ENCODE peak calls at places on chromosomes 1 and 21, in ten cellular contexts. One of them, this sample, is unnamed.

GRCh38 chr1:151419819-151420218 is 20.4 kb downstream of the PSMB4 start:
- DNase-seq in lower lobe of right lung: no peak
- DNase-seq in Kasumi-1: no peak
- DNase-seq in stromal cell of bone marrow: no peak
- DNase-seq in NCI-H2107: no peak
- DNase-seq in central memory CD4-positive, alpha-beta T cell: no peak
- DNase-seq in COR-L47: no peak
- DNase-seq in CD4-positive, alpha-beta T cell: no peak
- DNase-seq in posterior cingulate gyrus: no peak
- DNase-seq in RPMI7951: no peak
- DNase-seq in this sample: no peak

GRCh38 chr21:42012763-42013329 is 2.7 kb upstream of the ZBTB21 start:
- DNase-seq in lower lobe of right lung: no peak
- DNase-seq in Kasumi-1: no peak
- DNase-seq in stromal cell of bone marrow: no peak
- DNase-seq in NCI-H2107: no peak
- DNase-seq in central memory CD4-positive, alpha-beta T cell: no peak
- DNase-seq in COR-L47: peak; percentile 75
- DNase-seq in CD4-positive, alpha-beta T cell: no peak
- DNase-seq in posterior cingulate gyrus: no peak
- DNase-seq in RPMI7951: no peak
- DNase-seq in this sample: no peak

GRCh38 chr1:50637460-50637859 is 214.2 kb upstream of the DMRTA2 start:
- DNase-seq in lower lobe of right lung: no peak
- DNase-seq in Kasumi-1: no peak
- DNase-seq in stromal cell of bone marrow: no peak
- DNase-seq in NCI-H2107: no peak
- DNase-seq in central memory CD4-positive, alpha-beta T cell: no peak
- DNase-seq in COR-L47: no peak
- DNase-seq in CD4-positive, alpha-beta T cell: no peak
- DNase-seq in posterior cingulate gyrus: no peak
- DNase-seq in RPMI7951: no peak
- DNase-seq in this sample: no peak

GRCh38 chr1:109270623-109271317 is 12.2 kb downstream of the PSRC1 start:
- DNase-seq in lower lobe of right lung: peak; percentile 26
- DNase-seq in Kasumi-1: no peak
- DNase-seq in stromal cell of bone marrow: no peak
- DNase-seq in NCI-H2107: no peak
- DNase-seq in central memory CD4-positive, alpha-beta T cell: no peak
- DNase-seq in COR-L47: no peak
- DNase-seq in CD4-positive, alpha-beta T cell: no peak
- DNase-seq in posterior cingulate gyrus: no peak
- DNase-seq in RPMI7951: no peak
- DNase-seq in this sample: no peak

GRCh38 chr1:78543941-78544630 is 53.3 kb downstream of the PTGFR start:
- DNase-seq in lower lobe of right lung: no peak
- DNase-seq in Kasumi-1: no peak
- DNase-seq in stromal cell of bone marrow: no peak
- DNase-seq in NCI-H2107: no peak
- DNase-seq in central memory CD4-positive, alpha-beta T cell: no peak
- DNase-seq in COR-L47: no peak
- DNase-seq in CD4-positive, alpha-beta T cell: no peak
- DNase-seq in posterior cingulate gyrus: no peak
- DNase-seq in RPMI7951: peak; percentile 89
- DNase-seq in this sample: no peak

GRCh38 chr1:19437911-19438310 is 47.4 kb downstream of the CAPZB start:
- DNase-seq in lower lobe of right lung: peak; percentile 62
- DNase-seq in Kasumi-1: no peak
- DNase-seq in stromal cell of bone marrow: peak; percentile 58
- DNase-seq in NCI-H2107: no peak
- DNase-seq in central memory CD4-positive, alpha-beta T cell: no peak
- DNase-seq in COR-L47: no peak
- DNase-seq in CD4-positive, alpha-beta T cell: no peak
- DNase-seq in posterior cingulate gyrus: no peak
- DNase-seq in RPMI7951: no peak
- DNase-seq in this sample: no peak

GRCh38 chr1:227958617-227959324 is 11.0 kb upstream of the WNT9A start:
- DNase-seq in lower lobe of right lung: no peak
- DNase-seq in Kasumi-1: no peak
- DNase-seq in stromal cell of bone marrow: no peak
- DNase-seq in NCI-H2107: no peak
- DNase-seq in central memory CD4-positive, alpha-beta T cell: no peak
- DNase-seq in COR-L47: no peak
- DNase-seq in CD4-positive, alpha-beta T cell: no peak
- DNase-seq in posterior cingulate gyrus: no peak
- DNase-seq in RPMI7951: no peak
- DNase-seq in this sample: no peak

GRCh38 chr1:155136728-155137127 is 1.1 kb downstream of the SLC50A1 start:
- DNase-seq in lower lobe of right lung: no peak
- DNase-seq in Kasumi-1: no peak
- DNase-seq in stromal cell of bone marrow: no peak
- DNase-seq in NCI-H2107: no peak
- DNase-seq in central memory CD4-positive, alpha-beta T cell: no peak
- DNase-seq in COR-L47: peak; percentile 6
- DNase-seq in CD4-positive, alpha-beta T cell: no peak
- DNase-seq in posterior cingulate gyrus: no peak
- DNase-seq in RPMI7951: no peak
- DNase-seq in this sample: no peak

GRCh38 chr1:4655674-4656532 is 1.5 kb downstream of the AJAP1 start:
- DNase-seq in lower lobe of right lung: no peak
- DNase-seq in Kasumi-1: no peak
- DNase-seq in stromal cell of bone marrow: no peak
- DNase-seq in NCI-H2107: no peak
- DNase-seq in central memory CD4-positive, alpha-beta T cell: no peak
- DNase-seq in COR-L47: peak; percentile 47
- DNase-seq in CD4-positive, alpha-beta T cell: no peak
- DNase-seq in posterior cingulate gyrus: peak; percentile 89
- DNase-seq in RPMI7951: peak; percentile 80
- DNase-seq in this sample: no peak

GRCh38 chr1:37718901-37719571 is 26.7 kb downstream of the CDCA8 start:
- DNase-seq in lower lobe of right lung: no peak
- DNase-seq in Kasumi-1: no peak
- DNase-seq in stromal cell of bone marrow: no peak
- DNase-seq in NCI-H2107: no peak
- DNase-seq in central memory CD4-positive, alpha-beta T cell: no peak
- DNase-seq in COR-L47: no peak
- DNase-seq in CD4-positive, alpha-beta T cell: no peak
- DNase-seq in posterior cingulate gyrus: no peak
- DNase-seq in RPMI7951: no peak
- DNase-seq in this sample: no peak

GRCh38 chr1:30300669-30301068 is 422.7 kb downstream of the MATN1 start:
- DNase-seq in lower lobe of right lung: no peak
- DNase-seq in Kasumi-1: no peak
- DNase-seq in stromal cell of bone marrow: no peak
- DNase-seq in NCI-H2107: no peak
- DNase-seq in central memory CD4-positive, alpha-beta T cell: no peak
- DNase-seq in COR-L47: no peak
- DNase-seq in CD4-positive, alpha-beta T cell: no peak
- DNase-seq in posterior cingulate gyrus: no peak
- DNase-seq in RPMI7951: no peak
- DNase-seq in this sample: no peak

GRCh38 chr1:18962121-18962721 is 5.7 kb upstream of the IFFO2 start:
- DNase-seq in lower lobe of right lung: no peak
- DNase-seq in Kasumi-1: no peak
- DNase-seq in stromal cell of bone marrow: no peak
- DNase-seq in NCI-H2107: no peak
- DNase-seq in central memory CD4-positive, alpha-beta T cell: no peak
- DNase-seq in COR-L47: no peak
- DNase-seq in CD4-positive, alpha-beta T cell: no peak
- DNase-seq in posterior cingulate gyrus: no peak
- DNase-seq in RPMI7951: no peak
- DNase-seq in this sample: no peak

GRCh38 chr1:167805041-167805556 is 83.3 kb downstream of the MPZL1 start:
- DNase-seq in lower lobe of right lung: no peak
- DNase-seq in Kasumi-1: peak; percentile 84
- DNase-seq in stromal cell of bone marrow: no peak
- DNase-seq in NCI-H2107: no peak
- DNase-seq in central memory CD4-positive, alpha-beta T cell: peak; percentile 36
- DNase-seq in COR-L47: no peak
- DNase-seq in CD4-positive, alpha-beta T cell: no peak
- DNase-seq in posterior cingulate gyrus: no peak
- DNase-seq in RPMI7951: peak; percentile 63
- DNase-seq in this sample: peak; percentile 74

GRCh38 chr1:244448279-244449036 is 3.3 kb downstream of the ADSS2 start:
- DNase-seq in lower lobe of right lung: no peak
- DNase-seq in Kasumi-1: no peak
- DNase-seq in stromal cell of bone marrow: no peak
- DNase-seq in NCI-H2107: no peak
- DNase-seq in central memory CD4-positive, alpha-beta T cell: no peak
- DNase-seq in COR-L47: no peak
- DNase-seq in CD4-positive, alpha-beta T cell: no peak
- DNase-seq in posterior cingulate gyrus: no peak
- DNase-seq in RPMI7951: no peak
- DNase-seq in this sample: no peak

GRCh38 chr1:57532299-57532698 is 108.4 kb upstream of the DAB1 start:
- DNase-seq in lower lobe of right lung: no peak
- DNase-seq in Kasumi-1: no peak
- DNase-seq in stromal cell of bone marrow: no peak
- DNase-seq in NCI-H2107: no peak
- DNase-seq in central memory CD4-positive, alpha-beta T cell: no peak
- DNase-seq in COR-L47: no peak
- DNase-seq in CD4-positive, alpha-beta T cell: no peak
- DNase-seq in posterior cingulate gyrus: no peak
- DNase-seq in RPMI7951: no peak
- DNase-seq in this sample: no peak

GRCh38 chr1:226217273-226217672 is 6.2 kb upstream of the MIXL1 start:
- DNase-seq in lower lobe of right lung: no peak
- DNase-seq in Kasumi-1: no peak
- DNase-seq in stromal cell of bone marrow: peak; percentile 13
- DNase-seq in NCI-H2107: no peak
- DNase-seq in central memory CD4-positive, alpha-beta T cell: no peak
- DNase-seq in COR-L47: no peak
- DNase-seq in CD4-positive, alpha-beta T cell: no peak
- DNase-seq in posterior cingulate gyrus: no peak
- DNase-seq in RPMI7951: no peak
- DNase-seq in this sample: no peak

GRCh38 chr1:93740141-93740540 is 58.5 kb upstream of the BCAR3 start:
- DNase-seq in lower lobe of right lung: no peak
- DNase-seq in Kasumi-1: no peak
- DNase-seq in stromal cell of bone marrow: no peak
- DNase-seq in NCI-H2107: no peak
- DNase-seq in central memory CD4-positive, alpha-beta T cell: no peak
- DNase-seq in COR-L47: no peak
- DNase-seq in CD4-positive, alpha-beta T cell: no peak
- DNase-seq in posterior cingulate gyrus: no peak
- DNase-seq in RPMI7951: no peak
- DNase-seq in this sample: no peak

GRCh38 chr21:25572895-25573310 is 34.4 kb downstream of the MRPL39 start:
- DNase-seq in lower lobe of right lung: no peak
- DNase-seq in Kasumi-1: peak; percentile 21
- DNase-seq in stromal cell of bone marrow: no peak
- DNase-seq in NCI-H2107: no peak
- DNase-seq in central memory CD4-positive, alpha-beta T cell: peak; percentile 50
- DNase-seq in COR-L47: no peak
- DNase-seq in CD4-positive, alpha-beta T cell: no peak
- DNase-seq in posterior cingulate gyrus: no peak
- DNase-seq in RPMI7951: peak; percentile 16
- DNase-seq in this sample: no peak

GRCh38 chr21:45294509-45295291 is 7.0 kb upstream of the POFUT2 start:
- DNase-seq in lower lobe of right lung: peak; percentile 64
- DNase-seq in Kasumi-1: no peak
- DNase-seq in stromal cell of bone marrow: peak; percentile 97
- DNase-seq in NCI-H2107: no peak
- DNase-seq in central memory CD4-positive, alpha-beta T cell: no peak
- DNase-seq in COR-L47: no peak
- DNase-seq in CD4-positive, alpha-beta T cell: no peak
- DNase-seq in posterior cingulate gyrus: no peak
- DNase-seq in RPMI7951: no peak
- DNase-seq in this sample: no peak

GRCh38 chr1:202562443-202563060 is 147.7 kb downstream of the SYT2 start:
- DNase-seq in lower lobe of right lung: no peak
- DNase-seq in Kasumi-1: no peak
- DNase-seq in stromal cell of bone marrow: no peak
- DNase-seq in NCI-H2107: no peak
- DNase-seq in central memory CD4-positive, alpha-beta T cell: no peak
- DNase-seq in COR-L47: no peak
- DNase-seq in CD4-positive, alpha-beta T cell: no peak
- DNase-seq in posterior cingulate gyrus: no peak
- DNase-seq in RPMI7951: no peak
- DNase-seq in this sample: no peak

GRCh38 chr1:229124471-229125198 is 146.3 kb upstream of the RAB4A start:
- DNase-seq in lower lobe of right lung: no peak
- DNase-seq in Kasumi-1: no peak
- DNase-seq in stromal cell of bone marrow: no peak
- DNase-seq in NCI-H2107: no peak
- DNase-seq in central memory CD4-positive, alpha-beta T cell: no peak
- DNase-seq in COR-L47: no peak
- DNase-seq in CD4-positive, alpha-beta T cell: no peak
- DNase-seq in posterior cingulate gyrus: no peak
- DNase-seq in RPMI7951: no peak
- DNase-seq in this sample: no peak

GRCh38 chr21:42496839-42497202 is 797 bp upstream of the RSPH1 start:
- DNase-seq in lower lobe of right lung: peak; percentile 67
- DNase-seq in Kasumi-1: no peak
- DNase-seq in stromal cell of bone marrow: no peak
- DNase-seq in NCI-H2107: no peak
- DNase-seq in central memory CD4-positive, alpha-beta T cell: no peak
- DNase-seq in COR-L47: no peak
- DNase-seq in CD4-positive, alpha-beta T cell: no peak
- DNase-seq in posterior cingulate gyrus: peak; percentile 53
- DNase-seq in RPMI7951: no peak
- DNase-seq in this sample: no peak

GRCh38 chr1:212915245-212916091 is 34.9 kb upstream of the VASH2 start:
- DNase-seq in lower lobe of right lung: no peak
- DNase-seq in Kasumi-1: no peak
- DNase-seq in stromal cell of bone marrow: peak; percentile 15
- DNase-seq in NCI-H2107: no peak
- DNase-seq in central memory CD4-positive, alpha-beta T cell: no peak
- DNase-seq in COR-L47: peak; percentile 41
- DNase-seq in CD4-positive, alpha-beta T cell: no peak
- DNase-seq in posterior cingulate gyrus: no peak
- DNase-seq in RPMI7951: no peak
- DNase-seq in this sample: no peak

GRCh38 chr1:201916649-201917249 is 28.1 kb downstream of the SHISA4 start:
- DNase-seq in lower lobe of right lung: peak; percentile 54
- DNase-seq in Kasumi-1: no peak
- DNase-seq in stromal cell of bone marrow: peak; percentile 88
- DNase-seq in NCI-H2107: no peak
- DNase-seq in central memory CD4-positive, alpha-beta T cell: no peak
- DNase-seq in COR-L47: no peak
- DNase-seq in CD4-positive, alpha-beta T cell: no peak
- DNase-seq in posterior cingulate gyrus: no peak
- DNase-seq in RPMI7951: peak; percentile 94
- DNase-seq in this sample: no peak

GRCh38 chr21:28106370-28106890 is 886.2 kb downstream of the LTN1 start:
- DNase-seq in lower lobe of right lung: no peak
- DNase-seq in Kasumi-1: no peak
- DNase-seq in stromal cell of bone marrow: no peak
- DNase-seq in NCI-H2107: no peak
- DNase-seq in central memory CD4-positive, alpha-beta T cell: no peak
- DNase-seq in COR-L47: no peak
- DNase-seq in CD4-positive, alpha-beta T cell: no peak
- DNase-seq in posterior cingulate gyrus: no peak
- DNase-seq in RPMI7951: no peak
- DNase-seq in this sample: no peak

GRCh38 chr1:6028042-6028895 is 17.4 kb upstream of the KCNAB2 start:
- DNase-seq in lower lobe of right lung: peak; percentile 77
- DNase-seq in Kasumi-1: peak; percentile 94
- DNase-seq in stromal cell of bone marrow: no peak
- DNase-seq in NCI-H2107: no peak
- DNase-seq in central memory CD4-positive, alpha-beta T cell: peak; percentile 81
- DNase-seq in COR-L47: no peak
- DNase-seq in CD4-positive, alpha-beta T cell: peak; percentile 54
- DNase-seq in posterior cingulate gyrus: no peak
- DNase-seq in RPMI7951: no peak
- DNase-seq in this sample: peak; percentile 74

GRCh38 chr1:36734356-36734755 is 251.6 kb upstream of the CSF3R start:
- DNase-seq in lower lobe of right lung: no peak
- DNase-seq in Kasumi-1: no peak
- DNase-seq in stromal cell of bone marrow: no peak
- DNase-seq in NCI-H2107: no peak
- DNase-seq in central memory CD4-positive, alpha-beta T cell: no peak
- DNase-seq in COR-L47: no peak
- DNase-seq in CD4-positive, alpha-beta T cell: no peak
- DNase-seq in posterior cingulate gyrus: no peak
- DNase-seq in RPMI7951: no peak
- DNase-seq in this sample: no peak

GRCh38 chr21:35850029-35850428 is 210.3 kb downstream of the SETD4 start:
- DNase-seq in lower lobe of right lung: no peak
- DNase-seq in Kasumi-1: no peak
- DNase-seq in stromal cell of bone marrow: peak; percentile 79
- DNase-seq in NCI-H2107: no peak
- DNase-seq in central memory CD4-positive, alpha-beta T cell: no peak
- DNase-seq in COR-L47: no peak
- DNase-seq in CD4-positive, alpha-beta T cell: no peak
- DNase-seq in posterior cingulate gyrus: no peak
- DNase-seq in RPMI7951: peak; percentile 18
- DNase-seq in this sample: no peak